ENCODE peak calls at places on chromosome 11, in seven cellular contexts. One of them, this sample, is unnamed.

GRCh38 chr11:125091247-125091876 is 20.1 kb downstream of the TMEM218 start:
- DNase-seq in left ventricle myocardium superior: no peak
- DNase-seq in astrocyte of the hippocampus: peak; percentile 84
- DNase-seq in DMS53: peak; percentile 64
- DNase-seq in H7: peak; percentile 91
- DNase-seq in AG04449: peak; percentile 28
- DNase-seq in left ventricle myocardium inferior: no peak
- DNase-seq in this sample: peak; percentile 78

GRCh38 chr11:46134540-46134939 is 13.3 kb upstream of the PHF21A start:
- DNase-seq in H7: peak; percentile 61
- DNase-seq in AG04449: no peak
- DNase-seq in DMS53: no peak
- DNase-seq in left ventricle myocardium inferior: no peak
- DNase-seq in astrocyte of the hippocampus: no peak
- DNase-seq in left ventricle myocardium superior: no peak
- DNase-seq in this sample: no peak

GRCh38 chr11:28835790-28836189 is 727.6 kb downstream of the METTL15 start:
- DNase-seq in left ventricle myocardium inferior: no peak
- DNase-seq in H7: no peak
- DNase-seq in AG04449: no peak
- DNase-seq in left ventricle myocardium superior: no peak
- DNase-seq in DMS53: peak; percentile 43
- DNase-seq in astrocyte of the hippocampus: peak; percentile 78
- DNase-seq in this sample: peak; percentile 40

GRCh38 chr11:11382858-11383532 is 29.9 kb upstream of the CSNK2A3 start:
- DNase-seq in astrocyte of the hippocampus: no peak
- DNase-seq in left ventricle myocardium inferior: no peak
- DNase-seq in AG04449: no peak
- DNase-seq in left ventricle myocardium superior: no peak
- DNase-seq in DMS53: peak; percentile 93
- DNase-seq in H7: no peak
- DNase-seq in this sample: no peak

GRCh38 chr11:19722702-19723101 is 10.1 kb downstream of the NAV2 start:
- DNase-seq in DMS53: no peak
- DNase-seq in left ventricle myocardium inferior: no peak
- DNase-seq in astrocyte of the hippocampus: no peak
- DNase-seq in H7: no peak
- DNase-seq in left ventricle myocardium superior: no peak
- DNase-seq in AG04449: no peak
- DNase-seq in this sample: no peak

GRCh38 chr11:30917859-30918478 is 331.8 kb upstream of the MPPED2 start:
- DNase-seq in left ventricle myocardium superior: no peak
- DNase-seq in AG04449: no peak
- DNase-seq in astrocyte of the hippocampus: peak; percentile 79
- DNase-seq in left ventricle myocardium inferior: no peak
- DNase-seq in H7: peak; percentile 9
- DNase-seq in DMS53: peak; percentile 71
- DNase-seq in this sample: peak; percentile 81

GRCh38 chr11:35511666-35512065 is 13.8 kb downstream of the PAMR1 start:
- DNase-seq in left ventricle myocardium superior: no peak
- DNase-seq in H7: no peak
- DNase-seq in left ventricle myocardium inferior: no peak
- DNase-seq in AG04449: no peak
- DNase-seq in DMS53: no peak
- DNase-seq in astrocyte of the hippocampus: peak; percentile 76
- DNase-seq in this sample: no peak

GRCh38 chr11:46437106-46437689 is 45.6 kb upstream of the CHRM4 start:
- DNase-seq in AG04449: no peak
- DNase-seq in left ventricle myocardium superior: no peak
- DNase-seq in left ventricle myocardium inferior: no peak
- DNase-seq in H7: no peak
- DNase-seq in astrocyte of the hippocampus: no peak
- DNase-seq in DMS53: no peak
- DNase-seq in this sample: no peak

GRCh38 chr11:100576044-100577021 is 110.8 kb upstream of the ARHGAP42 start:
- DNase-seq in H7: peak; percentile 23
- DNase-seq in AG04449: no peak
- DNase-seq in left ventricle myocardium superior: no peak
- DNase-seq in left ventricle myocardium inferior: no peak
- DNase-seq in astrocyte of the hippocampus: peak; percentile 73
- DNase-seq in DMS53: peak; percentile 85
- DNase-seq in this sample: peak; percentile 73